ENCODE peak calls at places on chromosomes 5 and 9, in five cellular contexts. B is stimulated activated naive CD8-positive, alpha-beta T cell treated with anti-CD3 and anti-CD28 coated beads, Interleukin-15, amount 100 ng/mL, for 72 hours; F is left lung; P is activated T-cell treated with anti-CD3 and anti-CD28 coated beads, Interleukin-2, amount 50 U/mL, for 4 hours; L is T-cell. V is an unnamed sample.

GRCh38 chr9:131585375-131585774 is 40.1 kb downstream of the PRRT1B start:
- ATAC-seq in B (peak; percentile 94), F (peak; percentile 69), P (peak; percentile 73), L (peak; percentile 94), V (no peak)

GRCh38 chr5:16889203-16889971 is 46.7 kb downstream of the MYO10 start:
- ATAC-seq in B (no peak), F (peak; percentile 63), P (no peak), L (no peak), V (no peak)

GRCh38 chr9:88641471-88642240 is 106.7 kb downstream of the NXNL2 start:
- ATAC-seq in B (no peak), F (no peak), P (no peak), L (no peak), V (no peak)

GRCh38 chr9:20016611-20017010 is 227.8 kb upstream of the SLC24A2 start:
- ATAC-seq in B (no peak), F (no peak), P (no peak), L (no peak), V (no peak)

GRCh38 chr5:108196276-108196675 is 185.6 kb downstream of the FBXL17 start:
- ATAC-seq in B (no peak), F (no peak), P (no peak), L (no peak), V (no peak)

GRCh38 chr9:122360891-122361290 is 9.9 kb upstream of the PTGS1 start:
- ATAC-seq in B (peak; percentile 71), F (no peak), P (no peak), L (no peak), V (no peak)

GRCh38 chr9:10479172-10479571 is 133.6 kb downstream of the PTPRD start:
- ATAC-seq in B (no peak), F (no peak), P (no peak), L (no peak), V (no peak)

GRCh38 chr9:101727621-101728524 is 10.6 kb downstream of the GRIN3A start:
- ATAC-seq in B (no peak), F (peak; percentile 53), P (no peak), L (no peak), V (no peak)

GRCh38 chr5:59829389-59829788 is 64.1 kb downstream of the PDE4D start:
- ATAC-seq in B (no peak), F (peak; percentile 35), P (no peak), L (no peak), V (no peak)

GRCh38 chr5:16980983-16981382 is 44.9 kb upstream of the MYO10 start:
- ATAC-seq in B (no peak), F (no peak), P (no peak), L (no peak), V (no peak)

GRCh38 chr5:54171645-54172384 is 138.6 kb downstream of the ARL15 start:
- ATAC-seq in B (no peak), F (peak; percentile 84), P (no peak), L (no peak), V (no peak)

GRCh38 chr5:89878140-89878570 is 531.4 kb downstream of the CETN3 start:
- ATAC-seq in B (no peak), F (peak; percentile 55), P (no peak), L (no peak), V (no peak)

GRCh38 chr9:112360047-112360804 is 19.7 kb upstream of the HSDL2 start:
- ATAC-seq in B (peak; percentile 87), F (no peak), P (peak; percentile 85), L (no peak), V (no peak)

GRCh38 chr9:115513148-115513547 is 395.2 kb upstream of the TNC start:
- ATAC-seq in B (no peak), F (no peak), P (no peak), L (no peak), V (no peak)

GRCh38 chr5:72222521-72222920 is 97.5 kb downstream of the MRPS27 start:
- ATAC-seq in B (no peak), F (no peak), P (no peak), L (no peak), V (no peak)

GRCh38 chr9:84146893-84147705 is 166.5 kb downstream of the RMI1 start:
- ATAC-seq in B (no peak), F (no peak), P (no peak), L (no peak), V (no peak)

GRCh38 chr9:121353246-121353975 is 16.6 kb downstream of the STOM start:
- ATAC-seq in B (peak; percentile 99), F (peak; percentile 20), P (peak; percentile 97), L (peak; percentile 93), V (no peak)

GRCh38 chr5:81604193-81604592 is 146.7 kb downstream of the SSBP2 start:
- ATAC-seq in B (no peak), F (no peak), P (no peak), L (no peak), V (no peak)

GRCh38 chr5:139384591-139385051 is 1.5 kb upstream of the SLC23A1 start:
- ATAC-seq in B (no peak), F (no peak), P (no peak), L (no peak), V (no peak)

GRCh38 chr5:126339215-126339805 is 83.9 kb upstream of the GRAMD2B start:
- ATAC-seq in B (peak; percentile 49), F (peak; percentile 86), P (peak; percentile 34), L (peak; percentile 55), V (peak; percentile 39)

GRCh38 chr9:33437898-33438297 is 9.5 kb downstream of the AQP3 start:
- ATAC-seq in B (no peak), F (no peak), P (no peak), L (no peak), V (no peak)

GRCh38 chr9:108953983-108954574 is 19.9 kb downstream of the ABITRAM start:
- ATAC-seq in B (no peak), F (peak; percentile 77), P (no peak), L (no peak), V (no peak)

GRCh38 chr5:126358525-126358924 is 64.7 kb upstream of the GRAMD2B start:
- ATAC-seq in B (peak; percentile 90), F (no peak), P (no peak), L (no peak), V (no peak)

GRCh38 chr9:97938081-97938644 is at the start of gene HEMGN:
- ATAC-seq in B (peak; percentile 91), F (no peak), P (peak; percentile 78), L (peak; percentile 99), V (no peak)

GRCh38 chr9:107218834-107219485 is 64.1 kb upstream of the RAD23B start:
- ATAC-seq in B (no peak), F (no peak), P (no peak), L (no peak), V (no peak)

GRCh38 chr9:109908459-109909390 is 128.7 kb downstream of the PALM2AKAP2 start:
- ATAC-seq in B (no peak), F (no peak), P (no peak), L (no peak), V (no peak)

GRCh38 chr5:157596449-157596848 is 20.9 kb upstream of the ADAM19 start:
- ATAC-seq in B (peak; percentile 87), F (peak; percentile 48), P (peak; percentile 72), L (peak; percentile 51), V (no peak)

GRCh38 chr5:154214236-154215106 is 23.9 kb downstream of the GALNT10 start:
- ATAC-seq in B (peak; percentile 97), F (peak; percentile 54), P (peak; percentile 93), L (no peak), V (peak; percentile 82)

GRCh38 chr5:55700745-55701144 is 11.4 kb downstream of the SLC38A9 start:
- ATAC-seq in B (no peak), F (no peak), P (no peak), L (no peak), V (no peak)

GRCh38 chr9:6215562-6215961 is at the start of gene IL33:
- ATAC-seq in B (no peak), F (peak; percentile 49), P (no peak), L (no peak), V (peak; percentile 60)

GRCh38 chr5:37174928-37175327 is 74.2 kb downstream of the CPLANE1 start:
- ATAC-seq in B (no peak), F (no peak), P (no peak), L (no peak), V (no peak)

GRCh38 chr9:37602817-37603216 is 10.4 kb upstream of the TOMM5 start:
- ATAC-seq in B (no peak), F (peak; percentile 77), P (no peak), L (no peak), V (peak; percentile 68)